ENCODE peak calls at places on chromosomes 5 and 9, in four cellular contexts. One of them, this sample, is unnamed.

GRCh38 chr9:4384750-4385149 is 84.9 kb upstream of the GLIS3 start:
- DNase-seq in T-helper 9 cell: no peak
- DNase-seq in GM19239: no peak
- DNase-seq in HFF-Myc: no peak
- DNase-seq in this sample: no peak

GRCh38 chr9:118721923-118722322 is 647.3 kb downstream of the BRINP1 start:
- DNase-seq in T-helper 9 cell: no peak
- DNase-seq in GM19239: no peak
- DNase-seq in HFF-Myc: no peak
- DNase-seq in this sample: no peak

GRCh38 chr5:79146352-79146751 is 34.7 kb downstream of the BHMT start:
- DNase-seq in T-helper 9 cell: no peak
- DNase-seq in GM19239: no peak
- DNase-seq in HFF-Myc: no peak
- DNase-seq in this sample: no peak

GRCh38 chr9:127970401-127971313 is 10.1 kb downstream of the EEIG1 start:
- DNase-seq in T-helper 9 cell: peak; percentile 48
- DNase-seq in GM19239: peak; percentile 93
- DNase-seq in HFF-Myc: no peak
- DNase-seq in this sample: peak; percentile 82

GRCh38 chr5:77785229-77785628 is 9.1 kb upstream of the TBCA start:
- DNase-seq in T-helper 9 cell: no peak
- DNase-seq in GM19239: no peak
- DNase-seq in HFF-Myc: no peak
- DNase-seq in this sample: no peak

GRCh38 chr5:28012538-28012937 is 974.2 kb upstream of the CDH9 start:
- DNase-seq in T-helper 9 cell: no peak
- DNase-seq in GM19239: no peak
- DNase-seq in HFF-Myc: no peak
- DNase-seq in this sample: no peak

GRCh38 chr9:12956261-12956660 is 181.4 kb downstream of the LURAP1L start:
- DNase-seq in T-helper 9 cell: no peak
- DNase-seq in GM19239: no peak
- DNase-seq in HFF-Myc: no peak
- DNase-seq in this sample: no peak

GRCh38 chr9:134913713-134914500 is 3.8 kb downstream of the FCN1 start:
- DNase-seq in T-helper 9 cell: no peak
- DNase-seq in GM19239: no peak
- DNase-seq in HFF-Myc: no peak
- DNase-seq in this sample: no peak

GRCh38 chr5:43804723-43805122 is 201.7 kb downstream of the NNT start:
- DNase-seq in T-helper 9 cell: no peak
- DNase-seq in GM19239: no peak
- DNase-seq in HFF-Myc: no peak
- DNase-seq in this sample: no peak

GRCh38 chr5:133257977-133258376 is 206.2 kb downstream of the HSPA4 start:
- DNase-seq in T-helper 9 cell: no peak
- DNase-seq in GM19239: no peak
- DNase-seq in HFF-Myc: no peak
- DNase-seq in this sample: no peak